ENCODE peak calls at places on chromosomes 1 and 21, in ten cellular contexts. J is NT2/D1; E is neural crest cell; N is cardiac fibroblast; C is mucosa of descending colon; T is stimulated activated CD8-positive, alpha-beta memory T cell treated with anti-CD3 and anti-CD28 coated beads, Interleukin-4, amount 100 ng/mL, for 4 hours; O is H7; Z is anterior cingulate cortex; L is H9; H is GM12865. A is an unnamed sample.

GRCh38 chr1:151756291-151756690 is 7.0 kb downstream of the MRPL9 start:
- DNase-seq in J (no peak), E (no peak), N (peak), C (no peak), T (no peak), O (no peak), Z (no peak), L (no peak), H (no peak), A (no peak)

GRCh38 chr1:23483327-23484252 is at the start of gene ASAP3:
- DNase-seq in J (peak), E (peak), N (peak), C (peak), T (no peak), O (peak), Z (peak), L (peak), H (no peak), A (peak)

GRCh38 chr1:179385510-179385909 is 19.7 kb downstream of the AXDND1 start:
- DNase-seq in J (no peak), E (no peak), N (no peak), C (no peak), T (no peak), O (no peak), Z (no peak), L (no peak), H (no peak), A (no peak)

GRCh38 chr1:5667513-5668325 is 324.5 kb downstream of the NPHP4 start:
- DNase-seq in J (no peak), E (no peak), N (no peak), C (no peak), T (no peak), O (no peak), Z (no peak), L (no peak), H (no peak), A (no peak)

GRCh38 chr1:114219247-114219872 is 65.7 kb upstream of the SYT6 start:
- DNase-seq in J (peak), E (no peak), N (peak), C (no peak), T (no peak), O (no peak), Z (no peak), L (peak), H (no peak), A (no peak)

GRCh38 chr21:39441502-39442475 is 3.8 kb downstream of the LCA5L start:
- DNase-seq in J (peak), E (no peak), N (peak), C (no peak), T (no peak), O (peak), Z (no peak), L (no peak), H (peak), A (no peak)

GRCh38 chr1:94806451-94806861 is 13.7 kb upstream of the SLC44A3 start:
- DNase-seq in J (no peak), E (no peak), N (peak), C (no peak), T (no peak), O (no peak), Z (no peak), L (no peak), H (no peak), A (no peak)

GRCh38 chr1:205046870-205047269 is 3.9 kb downstream of the CNTN2 start:
- DNase-seq in J (no peak), E (peak), N (no peak), C (no peak), T (no peak), O (peak), Z (peak), L (no peak), H (no peak), A (no peak)

GRCh38 chr1:234062166-234062565 is 157.7 kb downstream of the SLC35F3 start:
- DNase-seq in J (no peak), E (no peak), N (no peak), C (no peak), T (no peak), O (no peak), Z (no peak), L (no peak), H (no peak), A (no peak)

GRCh38 chr1:114345930-114346479 is 165.0 kb downstream of the TRIM33 start:
- DNase-seq in J (no peak), E (peak), N (peak), C (peak), T (no peak), O (peak), Z (no peak), L (peak), H (no peak), A (no peak)

GRCh38 chr1:145927916-145928647 is 798 bp upstream of the RBM8A start:
- DNase-seq in J (no peak), E (no peak), N (no peak), C (no peak), T (no peak), O (no peak), Z (no peak), L (no peak), H (peak), A (no peak)

GRCh38 chr1:23963617-23964234 is 4.1 kb downstream of the PNRC2 start:
- DNase-seq in J (no peak), E (no peak), N (no peak), C (no peak), T (no peak), O (no peak), Z (no peak), L (no peak), H (peak), A (no peak)

GRCh38 chr21:38913120-38913975 is 107.6 kb downstream of the ETS2 start:
- DNase-seq in J (no peak), E (peak), N (peak), C (peak), T (no peak), O (peak), Z (no peak), L (peak), H (no peak), A (peak)

GRCh38 chr21:10466200-10466599 is 55.2 kb upstream of the TPTE start:
- DNase-seq in J (no peak), E (no peak), N (no peak), C (no peak), T (no peak), O (no peak), Z (no peak), L (no peak), H (no peak), A (no peak)

GRCh38 chr1:224623310-224623714 is 7.2 kb downstream of the CNIH3 start:
- DNase-seq in J (no peak), E (no peak), N (peak), C (no peak), T (no peak), O (no peak), Z (no peak), L (no peak), H (no peak), A (no peak)

GRCh38 chr1:89305493-89305892 is 32.8 kb upstream of the GBP5 start:
- DNase-seq in J (no peak), E (no peak), N (no peak), C (no peak), T (no peak), O (no peak), Z (no peak), L (no peak), H (no peak), A (no peak)

GRCh38 chr1:26530898-26531598 is 1.5 kb downstream of the RPS6KA1 start:
- DNase-seq in J (peak), E (no peak), N (peak), C (peak), T (no peak), O (peak), Z (no peak), L (peak), H (peak), A (peak)